ENCODE peak calls at places on chromosome 14, in five cellular contexts. A is fibroblast of the aortic adventitia; K is Kasumi-1; R is activated T-cell treated with anti-CD3 and anti-CD28 coated beads, Interleukin-2, amount 50 U/mL, for 72 hours; L is CD8-positive, alpha-beta memory T cell. Q is an unnamed sample.

GRCh38 chr14:61188196-61188595 is 92.9 kb downstream of the TMEM30B start:
- DNase-seq in R (no peak), L (no peak), A (peak), K (no peak), Q (peak)

GRCh38 chr14:97924922-97925613 is 1127.9 kb downstream of the VRK1 start:
- DNase-seq in L (no peak), R (peak), K (no peak), A (no peak), Q (no peak)

GRCh38 chr14:105862581-105863239 is 336.3 kb downstream of the TMEM121 start:
- DNase-seq in A (no peak), K (no peak), L (no peak), R (no peak), Q (peak)

GRCh38 chr14:67411375-67411774 is 590 bp downstream of the PLEK2 start:
- DNase-seq in R (no peak), A (peak), K (no peak), L (no peak), Q (no peak)

GRCh38 chr14:101082036-101082435 is 178.5 kb upstream of the RTL1 start:
- DNase-seq in R (no peak), A (no peak), L (no peak), K (no peak), Q (no peak)

GRCh38 chr14:31229638-31230229 is 22.1 kb upstream of the HECTD1 start:
- DNase-seq in R (no peak), L (no peak), K (peak), A (peak), Q (peak)

GRCh38 chr14:99047436-99048110 is 224.4 kb downstream of the BCL11B start:
- DNase-seq in L (no peak), A (no peak), R (no peak), K (no peak), Q (peak)

GRCh38 chr14:83975435-83976222 is 1554.3 kb upstream of the FLRT2 start:
- DNase-seq in R (no peak), L (no peak), A (peak), K (no peak), Q (no peak)

GRCh38 chr14:53338192-53338591 is 185.1 kb upstream of the DDHD1 start:
- DNase-seq in A (peak), R (no peak), K (no peak), L (no peak), Q (no peak)

GRCh38 chr14:60490270-60490669 is 4.4 kb upstream of the C14orf39 start:
- DNase-seq in R (no peak), K (no peak), A (no peak), L (no peak), Q (no peak)

GRCh38 chr14:49955013-49955412 is 62.1 kb downstream of the ARF6 start:
- DNase-seq in R (no peak), L (no peak), A (no peak), K (no peak), Q (no peak)

GRCh38 chr14:105601360-105602242 is 75.2 kb downstream of the TMEM121 start:
- DNase-seq in L (no peak), K (no peak), R (no peak), A (no peak), Q (no peak)

GRCh38 chr14:94025720-94026119 is 420 bp upstream of the OTUB2 start:
- DNase-seq in L (no peak), K (no peak), R (no peak), A (no peak), Q (no peak)

GRCh38 chr14:93019367-93019843 is 96.3 kb downstream of the ITPK1 start:
- DNase-seq in R (no peak), A (no peak), K (no peak), L (no peak), Q (no peak)

GRCh38 chr14:105473677-105474477 is 744 bp upstream of the CRIP2 start:
- DNase-seq in K (peak), L (peak), R (peak), A (peak), Q (peak)

GRCh38 chr14:36177489-36177888 is 967 bp upstream of the PTCSC3 start:
- DNase-seq in L (no peak), R (no peak), K (no peak), A (no peak), Q (no peak)

GRCh38 chr14:93723001-93723400 is 65.3 kb downstream of the PRIMA1 start:
- DNase-seq in R (no peak), K (no peak), L (no peak), A (no peak), Q (no peak)

GRCh38 chr14:69262516-69262915 is 2.6 kb downstream of the GALNT16 start:
- DNase-seq in K (no peak), R (no peak), A (no peak), L (no peak), Q (no peak)

GRCh38 chr14:31726337-31726736 is 165.1 kb downstream of the NUBPL start:
- DNase-seq in R (no peak), L (no peak), K (no peak), A (no peak), Q (no peak)

GRCh38 chr14:51331651-51332367 is 91.8 kb downstream of the TMX1 start:
- DNase-seq in A (no peak), L (no peak), K (no peak), R (no peak), Q (no peak)